ENCODE peak calls at places on chromosomes 12 and 14, in seven cellular contexts. U is type B pancreatic cell, S is HFFc6, H is MCF 10A, V is stomach, P is IMR-90, Q is epithelial cell of esophagus. M is an unnamed sample.

GRCh38 chr14:55837467-55837866 is 257.5 kb downstream of the KTN1 start:
- DNase-seq in H (no peak), S (no peak), V (no peak), P (no peak), U (no peak), Q (no peak), M (no peak)

GRCh38 chr14:53509227-53509822 is 356.2 kb upstream of the DDHD1 start:
- DNase-seq in S (no peak), V (no peak), P (peak), Q (peak), H (peak), U (no peak), M (no peak)

GRCh38 chr12:67714648-67715047 is 66.1 kb downstream of the DYRK2 start:
- DNase-seq in P (peak), U (no peak), Q (no peak), V (no peak), H (peak), S (peak), M (no peak)

GRCh38 chr12:100752841-100753240 is 41.7 kb upstream of the ANO4 start:
- DNase-seq in U (no peak), V (no peak), Q (peak), S (no peak), P (no peak), H (no peak), M (no peak)

GRCh38 chr14:73241481-73242165 is 4.3 kb downstream of the PAPLN start:
- DNase-seq in V (no peak), S (no peak), P (no peak), H (no peak), U (no peak), Q (peak), M (peak)

GRCh38 chr14:61460853-61461611 is 139.7 kb downstream of the PRKCH start:
- DNase-seq in P (peak), H (peak), S (no peak), Q (peak), V (no peak), U (no peak), M (no peak)

GRCh38 chr12:72000969-72001648 is 62.5 kb downstream of the TPH2 start:
- DNase-seq in H (no peak), U (no peak), P (no peak), V (no peak), S (no peak), Q (no peak), M (no peak)

GRCh38 chr14:95233702-95234241 is 76.4 kb upstream of the DICER1 start:
- DNase-seq in V (no peak), U (no peak), H (no peak), Q (no peak), P (no peak), S (no peak), M (peak)

GRCh38 chr12:3107954-3108353 is 30.8 kb downstream of the TSPAN9 start:
- DNase-seq in U (no peak), H (peak), P (no peak), S (no peak), Q (peak), V (no peak), M (no peak)

GRCh38 chr12:73308747-73309146 is 1036.6 kb downstream of the TRHDE start:
- DNase-seq in Q (peak), S (no peak), P (no peak), V (no peak), U (no peak), H (peak), M (no peak)

GRCh38 chr12:59710964-59711363 is 115.1 kb downstream of the SLC16A7 start:
- DNase-seq in U (no peak), Q (no peak), V (no peak), S (no peak), P (no peak), H (no peak), M (no peak)

GRCh38 chr12:39476894-39477293 is 34.0 kb upstream of the KIF21A start:
- DNase-seq in S (no peak), U (no peak), H (no peak), P (no peak), Q (no peak), V (no peak), M (no peak)

GRCh38 chr14:74619672-74620131 is 7.7 kb upstream of the LTBP2 start:
- DNase-seq in S (peak), H (peak), V (peak), Q (peak), P (peak), U (no peak), M (no peak)

GRCh38 chr14:70822706-70823185 is 13.4 kb upstream of the MAP3K9 start:
- DNase-seq in H (no peak), Q (peak), U (no peak), P (peak), V (peak), S (no peak), M (no peak)

GRCh38 chr12:19689226-19689625 is 249.9 kb downstream of the AEBP2 start:
- DNase-seq in V (no peak), S (no peak), Q (no peak), U (no peak), P (no peak), H (peak), M (no peak)

GRCh38 chr12:120007272-120007671 is 18.2 kb downstream of the BICDL1 start:
- DNase-seq in U (no peak), P (no peak), H (no peak), V (no peak), S (no peak), Q (no peak), M (peak)

GRCh38 chr12:51702582-51702981 is 111.5 kb downstream of the SCN8A start:
- DNase-seq in U (no peak), P (no peak), V (no peak), H (no peak), S (no peak), Q (no peak), M (no peak)

GRCh38 chr12:19382111-19382526 is 57.2 kb upstream of the AEBP2 start:
- DNase-seq in Q (peak), S (peak), U (no peak), V (peak), P (peak), H (peak), M (peak)

GRCh38 chr12:55745361-55746146 is 2.6 kb downstream of the GDF11 start:
- DNase-seq in S (no peak), Q (no peak), U (peak), P (no peak), H (no peak), V (no peak), M (peak)

GRCh38 chr12:101826766-101827368 is 3.9 kb downstream of the GNPTAB start:
- DNase-seq in H (no peak), Q (no peak), U (no peak), P (no peak), S (no peak), V (no peak), M (no peak)

GRCh38 chr12:48782457-48783395 is 6.2 kb downstream of the ADCY6 start:
- DNase-seq in V (no peak), Q (no peak), S (no peak), H (no peak), U (no peak), P (no peak), M (no peak)

GRCh38 chr12:60148109-60148508 is 552.3 kb downstream of the SLC16A7 start:
- DNase-seq in P (peak), V (no peak), H (peak), U (no peak), S (peak), Q (peak), M (no peak)

GRCh38 chr14:74400328-74400727 is 25.7 kb downstream of the SYNDIG1L start:
- DNase-seq in V (no peak), S (peak), P (no peak), Q (no peak), H (no peak), U (no peak), M (no peak)

GRCh38 chr14:68291820-68292219 is 472.2 kb downstream of the RAD51B start:
- DNase-seq in V (no peak), P (no peak), S (no peak), U (no peak), Q (no peak), H (no peak), M (no peak)

GRCh38 chr12:78316150-78316549 is 485.5 kb downstream of the NAV3 start:
- DNase-seq in V (no peak), P (no peak), Q (no peak), S (no peak), H (no peak), U (no peak), M (no peak)

GRCh38 chr14:103014466-103015319 is 42.7 kb downstream of the CDC42BPB start:
- DNase-seq in Q (peak), H (peak), P (peak), U (no peak), S (peak), V (no peak), M (no peak)

GRCh38 chr12:76848132-76848531 is 30.7 kb downstream of the CSRP2 start:
- DNase-seq in H (no peak), Q (peak), S (no peak), P (no peak), V (no peak), U (no peak), M (no peak)

GRCh38 chr12:102480401-102480800 is at the start of gene IGF1:
- DNase-seq in S (peak), V (no peak), P (peak), H (peak), U (no peak), Q (no peak), M (no peak)

GRCh38 chr14:100706860-100707259 is 19.8 kb upstream of the DLK1 start:
- DNase-seq in Q (no peak), P (no peak), S (no peak), U (no peak), H (no peak), V (no peak), M (no peak)

GRCh38 chr12:116642683-116643082 is 83.5 kb downstream of the MAP1LC3B2 start:
- DNase-seq in P (no peak), Q (no peak), U (no peak), H (no peak), V (no peak), S (no peak), M (no peak)

GRCh38 chr12:47950856-47951468 is 12.4 kb upstream of the TMEM106C start:
- DNase-seq in H (no peak), Q (peak), P (no peak), U (no peak), S (peak), V (no peak), M (no peak)

GRCh38 chr12:109766251-109766778 is 52.7 kb downstream of the FAM222A start:
- DNase-seq in V (peak), Q (no peak), S (no peak), H (no peak), P (no peak), U (peak), M (no peak)
- TF ChIP-seq CTCF in V (no peak), Q (no peak), S (no peak), H (no peak), P (no peak), U (no peak), M (no peak)

DNA sequence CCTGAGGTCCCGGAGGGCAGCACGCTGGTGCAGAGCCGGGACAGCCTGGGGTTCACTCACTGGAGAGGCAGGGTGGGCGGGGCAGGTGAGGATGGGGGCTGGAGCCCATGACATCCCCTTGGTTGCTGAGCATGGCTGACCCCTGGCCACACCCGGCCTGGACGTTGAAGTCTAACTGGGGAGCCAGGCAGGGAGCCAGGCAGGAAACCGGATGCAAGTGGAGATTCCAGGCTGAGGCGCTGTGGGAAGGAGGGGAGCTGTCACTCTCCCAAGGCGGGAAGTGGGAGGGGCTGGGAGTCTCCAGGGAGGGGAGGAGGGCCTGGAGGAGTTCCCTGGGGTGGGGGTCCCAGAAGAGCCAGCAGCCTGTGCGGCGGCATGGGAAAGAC is 7.7 kb upstream of the INF2 start:
- DNase-seq in P (peak), Q (peak), S (peak), U (no peak), H (peak), V (peak), M (no peak)
- TF ChIP-seq CTCF in P (no peak), Q (no peak), S (no peak), U (peak), H (no peak), V (no peak), M (no peak)

DNA sequence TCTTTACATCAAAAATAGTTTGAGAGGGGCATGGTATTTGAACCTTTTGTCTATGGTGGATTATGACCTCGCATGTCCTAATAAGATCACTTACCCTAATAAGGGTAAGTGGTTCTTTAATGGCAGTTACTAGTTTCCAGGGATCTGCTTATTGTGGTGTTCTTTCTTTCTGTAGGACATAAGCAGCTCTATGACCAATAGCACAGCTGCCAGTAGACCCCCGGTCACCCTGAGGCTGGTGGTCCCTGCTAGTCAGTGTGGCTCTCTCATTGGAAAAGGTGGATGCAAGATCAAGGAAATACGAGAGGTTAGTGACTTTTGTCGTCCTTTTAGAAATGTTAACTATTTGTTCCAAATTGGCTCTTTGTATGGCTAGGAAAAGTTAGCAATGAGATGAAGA is 7.2 kb downstream of the PCBP2 start:
- DNase-seq in H (no peak), P (no peak), S (no peak), V (no peak), U (no peak), Q (no peak), M (no peak)
- TF ChIP-seq CTCF in H (no peak), P (no peak), S (no peak), V (no peak), U (no peak), Q (no peak), M (no peak)

GRCh38 chr12:123242083-123242904 is 9.1 kb downstream of the MTRFR start:
- DNase-seq in U (no peak), P (peak), V (no peak), Q (no peak), H (no peak), S (no peak), M (no peak)

GRCh38 chr12:123243851-123244250 is 10.6 kb downstream of the MTRFR start:
- DNase-seq in V (no peak), U (no peak), Q (no peak), S (no peak), P (no peak), H (no peak), M (no peak)

GRCh38 chr12:123251403-123252076 is 18.3 kb downstream of the MTRFR start:
- DNase-seq in H (no peak), S (no peak), U (no peak), P (no peak), Q (no peak), V (no peak), M (no peak)

GRCh38 chr12:123250471-123251383 is 17.5 kb downstream of the MTRFR start:
- DNase-seq in S (no peak), V (peak), Q (peak), U (no peak), H (peak), P (no peak), M (no peak)

GRCh38 chr12:123245678-123246077 is 12.4 kb downstream of the MTRFR start:
- DNase-seq in P (no peak), S (no peak), Q (no peak), H (no peak), V (no peak), U (no peak), M (no peak)
- TF ChIP-seq CTCF in P (no peak), S (no peak), Q (no peak), H (no peak), V (no peak), U (no peak), M (no peak)